ENCODE peak calls at places on chromosomes 13 and 19, in six cellular contexts. One of them, this sample, is unnamed.

GRCh38 chr13:98557934-98558630 is 18.8 kb downstream of the STK24 start:
- DNase-seq in SK-N-SH: no peak
- DNase-seq in HL-60: no peak
- DNase-seq in GM12878: no peak
- DNase-seq in HepG2: no peak
- DNase-seq in H1: no peak
- DNase-seq in this sample: no peak

GRCh38 chr19:2215281-2215751 is 20.8 kb downstream of the PLEKHJ1 start:
- DNase-seq in HepG2: no peak
- DNase-seq in SK-N-SH: no peak
- DNase-seq in H1: no peak
- DNase-seq in GM12878: no peak
- DNase-seq in HL-60: no peak
- DNase-seq in this sample: no peak

GRCh38 chr19:39996218-39996810 is 546 bp upstream of the ZNF546 start:
- DNase-seq in H1: no peak
- DNase-seq in HL-60: no peak
- DNase-seq in HepG2: peak; percentile 27
- DNase-seq in SK-N-SH: peak; percentile 62
- DNase-seq in GM12878: peak; percentile 17
- DNase-seq in this sample: peak; percentile 41

GRCh38 chr19:29311391-29311790 is 98.4 kb upstream of the UQCRFS1 start:
- DNase-seq in SK-N-SH: no peak
- DNase-seq in H1: no peak
- DNase-seq in HepG2: no peak
- DNase-seq in GM12878: no peak
- DNase-seq in HL-60: no peak
- DNase-seq in this sample: no peak

GRCh38 chr19:54096642-54097106 is 3.9 kb downstream of the OSCAR start:
- DNase-seq in SK-N-SH: no peak
- DNase-seq in H1: no peak
- DNase-seq in HepG2: no peak
- DNase-seq in GM12878: no peak
- DNase-seq in HL-60: peak; percentile 46
- DNase-seq in this sample: peak; percentile 36

GRCh38 chr13:42064259-42064658 is 15.8 kb downstream of the DGKH start:
- DNase-seq in HL-60: no peak
- DNase-seq in HepG2: no peak
- DNase-seq in GM12878: no peak
- DNase-seq in H1: no peak
- DNase-seq in SK-N-SH: no peak
- DNase-seq in this sample: no peak

GRCh38 chr13:66200555-66200954 is 1029.6 kb downstream of the PCDH9 start:
- DNase-seq in SK-N-SH: no peak
- DNase-seq in GM12878: no peak
- DNase-seq in HepG2: no peak
- DNase-seq in H1: no peak
- DNase-seq in HL-60: no peak
- DNase-seq in this sample: no peak

GRCh38 chr13:95288899-95289500 is 12.3 kb downstream of the ABCC4 start:
- DNase-seq in HL-60: no peak
- DNase-seq in GM12878: no peak
- DNase-seq in H1: no peak
- DNase-seq in HepG2: no peak
- DNase-seq in SK-N-SH: no peak
- DNase-seq in this sample: no peak

GRCh38 chr13:60959427-60959826 is 456.2 kb downstream of the PCDH20 start:
- DNase-seq in SK-N-SH: no peak
- DNase-seq in H1: no peak
- DNase-seq in HL-60: no peak
- DNase-seq in HepG2: no peak
- DNase-seq in GM12878: no peak
- DNase-seq in this sample: no peak

GRCh38 chr13:87535911-87536310 is 135.3 kb upstream of the SLITRK5 start:
- DNase-seq in SK-N-SH: no peak
- DNase-seq in GM12878: no peak
- DNase-seq in H1: no peak
- DNase-seq in HepG2: no peak
- DNase-seq in HL-60: no peak
- DNase-seq in this sample: no peak

GRCh38 chr13:99691552-99691951 is 190.3 kb downstream of the TM9SF2 start:
- DNase-seq in HepG2: no peak
- DNase-seq in GM12878: no peak
- DNase-seq in H1: no peak
- DNase-seq in SK-N-SH: no peak
- DNase-seq in HL-60: no peak
- DNase-seq in this sample: no peak

GRCh38 chr13:85698236-85698635 is 101.0 kb downstream of the SLITRK6 start:
- DNase-seq in H1: no peak
- DNase-seq in HL-60: no peak
- DNase-seq in SK-N-SH: no peak
- DNase-seq in GM12878: no peak
- DNase-seq in HepG2: no peak
- DNase-seq in this sample: no peak

GRCh38 chr13:98564204-98564603 is 12.7 kb downstream of the STK24 start:
- DNase-seq in HepG2: no peak
- DNase-seq in SK-N-SH: no peak
- DNase-seq in GM12878: no peak
- DNase-seq in H1: no peak
- DNase-seq in HL-60: no peak
- DNase-seq in this sample: no peak

DNA sequence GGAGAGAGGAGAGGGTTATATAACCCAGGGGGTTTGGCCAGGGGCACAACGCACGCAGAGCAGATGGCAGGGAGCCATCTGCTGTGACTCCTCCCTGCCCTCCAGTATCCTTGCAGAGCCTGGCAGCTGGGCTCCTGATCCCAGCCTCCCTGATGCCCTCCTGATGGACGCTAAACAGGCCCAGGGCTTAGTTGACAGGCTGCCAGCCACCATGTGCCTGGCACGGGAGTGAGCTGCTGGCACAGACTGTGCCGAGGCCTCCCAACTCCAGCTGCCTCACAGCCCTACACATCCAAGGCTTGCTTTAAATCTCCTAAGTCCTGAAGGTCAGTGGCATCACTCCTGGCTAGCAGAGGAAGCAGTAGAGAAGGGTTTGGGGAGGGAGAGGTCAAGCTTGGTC is 16.7 kb downstream of the SYDE1 start:
- DNase-seq in HL-60: no peak
- DNase-seq in SK-N-SH: peak; percentile 76
- DNase-seq in HepG2: no peak
- DNase-seq in GM12878: no peak
- DNase-seq in H1: no peak
- DNase-seq in this sample: no peak
- TF ChIP-seq GABPA in HL-60: no peak
- TF ChIP-seq GABPA in SK-N-SH: no peak
- TF ChIP-seq GABPA in HepG2: no peak
- TF ChIP-seq GABPA in GM12878: no peak
- TF ChIP-seq GABPA in H1: no peak
- TF ChIP-seq GABPA in this sample: no peak

DNA sequence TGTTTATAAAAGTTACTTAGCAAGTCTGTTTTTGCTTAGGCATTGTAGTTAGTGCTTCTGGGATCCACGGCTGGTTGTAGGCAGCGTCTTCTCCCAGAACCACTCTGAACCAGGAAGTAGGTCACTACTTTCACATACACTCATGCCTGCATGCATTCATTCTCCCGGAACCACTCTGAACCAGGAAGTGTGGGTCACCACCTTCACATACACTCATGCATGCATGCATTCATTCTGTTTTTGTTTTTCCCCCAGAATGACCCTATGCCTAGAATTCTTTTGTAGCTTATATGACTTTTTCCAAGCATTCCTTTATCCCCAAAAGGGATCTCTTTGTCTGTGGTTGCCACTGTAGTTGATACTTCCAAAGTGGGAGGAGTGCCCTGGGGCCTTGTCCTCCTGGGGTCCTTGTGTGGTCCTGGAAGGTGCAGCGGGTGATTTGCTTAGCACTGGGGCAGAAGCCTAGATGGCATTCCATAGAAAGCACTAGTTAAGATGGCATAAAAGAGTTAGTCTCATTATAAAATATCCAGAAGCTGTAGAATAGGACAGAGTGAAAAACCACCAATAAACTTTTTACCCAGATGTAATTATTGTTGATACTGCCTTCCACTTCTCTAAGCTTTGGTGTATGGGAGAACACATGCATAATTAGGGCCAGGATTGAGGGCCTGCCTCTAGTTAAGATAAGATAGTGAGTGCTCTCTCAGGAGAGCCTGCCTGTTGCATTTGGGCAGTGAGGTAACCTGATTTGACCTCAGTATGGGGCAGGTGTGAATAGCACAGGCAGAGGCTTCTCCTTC is 68.6 kb upstream of the TEX29 start:
- DNase-seq in H1: no peak
- DNase-seq in SK-N-SH: peak; percentile 37
- DNase-seq in GM12878: no peak
- DNase-seq in HepG2: no peak
- DNase-seq in HL-60: no peak
- DNase-seq in this sample: no peak
- TF ChIP-seq GABPA in H1: no peak
- TF ChIP-seq GABPA in SK-N-SH: no peak
- TF ChIP-seq GABPA in GM12878: no peak
- TF ChIP-seq GABPA in HepG2: no peak
- TF ChIP-seq GABPA in HL-60: no peak
- TF ChIP-seq GABPA in this sample: no peak

GRCh38 chr19:6267552-6268381 is 12.0 kb downstream of the MLLT1 start:
- DNase-seq in HL-60: no peak
- DNase-seq in SK-N-SH: no peak
- DNase-seq in GM12878: no peak
- DNase-seq in HepG2: no peak
- DNase-seq in H1: no peak
- DNase-seq in this sample: no peak
- TF ChIP-seq GABPA in HL-60: no peak
- TF ChIP-seq GABPA in SK-N-SH: no peak
- TF ChIP-seq GABPA in GM12878: no peak
- TF ChIP-seq GABPA in HepG2: no peak
- TF ChIP-seq GABPA in H1: no peak
- TF ChIP-seq GABPA in this sample: no peak

DNA sequence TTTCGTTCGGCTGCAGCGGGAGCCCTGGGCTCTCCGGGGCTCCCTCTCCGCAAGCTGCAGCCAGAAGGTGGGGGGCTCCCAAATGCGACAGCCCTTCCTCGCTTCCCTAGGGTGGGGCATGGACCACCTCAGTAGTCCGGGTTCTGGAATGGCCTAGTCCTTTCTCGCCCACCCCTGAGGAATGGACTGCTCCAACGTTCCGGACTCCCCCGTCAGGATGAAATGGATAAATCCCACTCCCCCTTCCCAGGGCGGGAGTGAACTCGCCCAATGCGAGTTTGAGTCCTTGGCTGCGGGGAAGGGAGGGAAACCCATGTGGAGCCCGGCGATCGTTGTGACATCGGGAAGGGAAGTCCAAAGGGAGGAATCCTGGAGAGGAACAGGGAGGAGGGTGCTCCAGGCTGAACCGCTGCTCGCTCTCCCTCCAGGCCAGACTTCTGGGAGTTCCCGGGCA is 5.5 kb downstream of the HRC start:
- DNase-seq in H1: no peak
- DNase-seq in GM12878: no peak
- DNase-seq in HL-60: peak; percentile 45
- DNase-seq in HepG2: peak; percentile 76
- DNase-seq in SK-N-SH: peak; percentile 84
- DNase-seq in this sample: peak; percentile 60
- TF ChIP-seq GABPA in H1: no peak
- TF ChIP-seq GABPA in GM12878: no peak
- TF ChIP-seq GABPA in HL-60: no peak
- TF ChIP-seq GABPA in HepG2: peak; percentile 10
- TF ChIP-seq GABPA in SK-N-SH: no peak
- TF ChIP-seq GABPA in this sample: no peak

GRCh38 chr19:5665781-5666513 is 14.4 kb downstream of the MICOS13 start:
- DNase-seq in HL-60: no peak
- DNase-seq in H1: no peak
- DNase-seq in HepG2: peak; percentile 69
- DNase-seq in GM12878: peak; percentile 20
- DNase-seq in SK-N-SH: no peak
- DNase-seq in this sample: peak; percentile 35
- TF ChIP-seq GABPA in HL-60: no peak
- TF ChIP-seq GABPA in H1: no peak
- TF ChIP-seq GABPA in HepG2: no peak
- TF ChIP-seq GABPA in GM12878: no peak
- TF ChIP-seq GABPA in SK-N-SH: no peak
- TF ChIP-seq GABPA in this sample: no peak

GRCh38 chr19:9917322-9917721 is 19.0 kb downstream of the OLFM2 start:
- DNase-seq in GM12878: no peak
- DNase-seq in H1: no peak
- DNase-seq in HepG2: peak; percentile 51
- DNase-seq in HL-60: no peak
- DNase-seq in SK-N-SH: peak; percentile 81
- DNase-seq in this sample: peak; percentile 90
- TF ChIP-seq GABPA in GM12878: no peak
- TF ChIP-seq GABPA in H1: no peak
- TF ChIP-seq GABPA in HepG2: peak; percentile 91
- TF ChIP-seq GABPA in HL-60: no peak
- TF ChIP-seq GABPA in SK-N-SH: peak; percentile 68
- TF ChIP-seq GABPA in this sample: peak; percentile 70

DNA sequence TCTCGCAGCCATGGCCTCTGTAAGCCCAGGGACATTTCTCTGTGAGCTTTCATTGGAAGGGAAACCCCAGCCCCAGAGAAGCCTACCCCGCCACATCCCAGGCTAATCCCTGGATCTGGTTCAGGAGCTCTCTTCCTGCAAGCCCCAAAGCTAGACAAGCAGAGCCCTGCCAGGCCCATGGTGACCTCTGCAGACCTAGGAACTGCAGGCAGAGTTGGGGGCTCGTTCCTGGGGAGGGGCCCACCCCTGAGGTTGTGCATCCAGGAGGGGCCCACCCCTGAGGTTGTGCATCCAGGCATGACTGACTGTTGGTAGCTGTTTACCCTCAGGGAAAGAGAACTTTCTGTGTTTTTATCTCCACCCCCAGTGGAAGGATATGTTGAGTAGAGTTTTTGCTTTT is 21.8 kb downstream of the KCTD15 start:
- DNase-seq in H1: no peak
- DNase-seq in SK-N-SH: peak; percentile 22
- DNase-seq in HL-60: no peak
- DNase-seq in HepG2: no peak
- DNase-seq in GM12878: no peak
- DNase-seq in this sample: no peak
- TF ChIP-seq GABPA in H1: no peak
- TF ChIP-seq GABPA in SK-N-SH: no peak
- TF ChIP-seq GABPA in HL-60: no peak
- TF ChIP-seq GABPA in HepG2: no peak
- TF ChIP-seq GABPA in GM12878: no peak
- TF ChIP-seq GABPA in this sample: no peak

DNA sequence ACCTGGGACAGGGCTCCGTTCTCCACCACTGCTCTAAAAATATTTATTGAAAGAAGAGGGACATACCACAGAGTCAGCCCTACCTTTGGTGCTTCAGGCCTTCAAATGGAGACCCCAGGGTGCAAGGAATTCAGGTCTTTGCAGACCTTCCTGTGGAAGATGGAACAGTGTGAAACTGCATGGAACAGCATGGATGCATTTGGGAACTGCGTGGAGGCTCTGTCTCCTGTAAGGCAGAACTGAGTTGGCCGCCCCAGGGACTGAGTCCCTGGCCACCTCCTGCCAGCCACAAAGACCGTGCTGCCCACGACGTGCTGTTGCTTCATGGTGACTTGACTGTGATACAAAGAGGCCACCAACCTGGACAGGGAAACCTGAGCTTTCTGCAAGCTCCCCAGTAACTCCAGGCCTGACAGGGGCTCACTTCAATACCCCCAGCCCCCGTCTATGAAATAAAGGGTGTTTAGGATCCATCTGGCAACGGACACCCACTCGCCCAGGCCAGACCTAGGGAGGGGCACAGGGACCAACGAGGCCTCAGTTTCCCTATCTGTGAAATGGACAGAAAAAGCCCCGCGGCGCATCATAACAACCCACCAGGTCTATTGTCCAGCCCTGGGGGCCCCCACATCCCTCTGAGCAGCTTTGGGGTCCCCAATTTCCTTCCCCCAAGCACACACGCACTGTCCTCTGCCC is 58.6 kb upstream of the KLF2 start:
- DNase-seq in H1: no peak
- DNase-seq in HL-60: no peak
- DNase-seq in SK-N-SH: no peak
- DNase-seq in HepG2: no peak
- DNase-seq in GM12878: no peak
- DNase-seq in this sample: no peak
- TF ChIP-seq GABPA in H1: no peak
- TF ChIP-seq GABPA in HL-60: no peak
- TF ChIP-seq GABPA in SK-N-SH: no peak
- TF ChIP-seq GABPA in HepG2: no peak
- TF ChIP-seq GABPA in GM12878: no peak
- TF ChIP-seq GABPA in this sample: no peak

This sample was measured in K562.